ENCODE peak calls at places on chromosomes 4 and X, in nine cellular contexts. K is retinal pigment epithelial cell; F is neural crest cell; D is amniotic epithelial cell; C is activated gamma-delta T cell treated with Interleukin-2 at 50 U/mL for 16 hours; W is activated CD8-positive, alpha-beta memory T cell treated with anti-CD3 and anti-CD28 coated beads for 48 hours; G is HTR-8/SVneo; X is stimulated activated naive B cell treated with anti-CD40 and anti-IgM and Interleukin-4, amounts not matched to agents 10 μg/mL and 1 μg/mL and 100 μg/mL, for 72 hours; R is fibroblast of lung. P is an unnamed sample.

GRCh38 chr4:84035568-84035967 is 463.5 kb downstream of the NKX6-1 start:
- DNase-seq in C (no peak), F (no peak), W (no peak), G (no peak), D (no peak), K (no peak), R (no peak), X (no peak), P (no peak)

GRCh38 chr4:108693819-108694218 is 43.4 kb downstream of the OSTC start:
- DNase-seq in K (no peak), W (no peak), R (peak), D (peak), G (no peak), C (no peak), F (no peak), X (no peak), P (no peak)

GRCh38 chr4:77045490-77045889 is 30.3 kb downstream of the CCNI start:
- DNase-seq in F (no peak), D (peak), W (no peak), G (no peak), C (no peak), K (no peak), R (peak), X (no peak), P (no peak)

GRCh38 chr4:150264595-150265141 is 186.4 kb downstream of the DCLK2 start:
- DNase-seq in F (no peak), R (peak), W (no peak), G (no peak), X (no peak), K (no peak), D (peak), C (no peak), P (no peak)

GRCh38 chr4:181896609-181897008 is 346.6 kb upstream of the TENM3 start:
- DNase-seq in K (no peak), D (peak), X (no peak), R (peak), F (no peak), C (no peak), G (no peak), W (no peak), P (no peak)

GRCh38 chrX:38514014-38514854 is 47.1 kb upstream of the TSPAN7 start:
- DNase-seq in K (no peak), G (no peak), W (no peak), F (no peak), R (no peak), D (no peak), X (no peak), C (no peak), P (no peak)

GRCh38 chr4:4735870-4736269 is 123.6 kb upstream of the MSX1 start:
- DNase-seq in F (no peak), R (peak), X (no peak), D (no peak), W (no peak), G (no peak), C (no peak), K (no peak), P (no peak)

GRCh38 chr4:53593765-53594164 is 2.5 kb upstream of the LNX1 start:
- DNase-seq in R (no peak), F (no peak), X (no peak), C (no peak), G (no peak), K (no peak), W (no peak), D (no peak), P (no peak)

GRCh38 chr4:1984406-1985191 is 24.2 kb downstream of the NELFA start:
- DNase-seq in G (no peak), K (no peak), D (no peak), C (no peak), F (no peak), R (no peak), X (no peak), W (no peak), P (no peak)

GRCh38 chr4:140047017-140047640 is 106.9 kb downstream of the MAML3 start:
- DNase-seq in X (no peak), G (no peak), F (no peak), W (no peak), K (no peak), R (peak), C (no peak), D (no peak), P (no peak)

GRCh38 chr4:173146456-173146855 is 22.2 kb upstream of the GALNT7 start:
- DNase-seq in G (no peak), W (no peak), K (no peak), R (no peak), C (no peak), F (no peak), D (peak), X (no peak), P (no peak)

GRCh38 chr4:23822181-23822580 is 67.7 kb downstream of the PPARGC1A start:
- DNase-seq in D (no peak), C (no peak), W (no peak), X (no peak), K (no peak), G (peak), R (no peak), F (no peak), P (no peak)

GRCh38 chr4:80619070-80619674 is 283.6 kb downstream of the CFAP299 start:
- DNase-seq in C (no peak), W (no peak), G (no peak), X (no peak), F (no peak), R (peak), K (no peak), D (peak), P (no peak)

GRCh38 chr4:145130788-145131398 is 32.8 kb downstream of the ABCE1 start:
- DNase-seq in K (peak), X (no peak), C (no peak), W (no peak), D (peak), F (no peak), R (peak), G (no peak), P (no peak)

P was measured in neuronal stem cell.